ENCODE peak calls at places on chromosomes 12 and 14, in ten cellular contexts. S is GM13976, U is cardiac fibroblast, E is IMR-90, B is heart left ventricle, H is astrocyte, T is astrocyte of the spinal cord, K is GM12878, W is tibial artery, N is brain microvascular endothelial cell. Z is an unnamed sample.

GRCh38 chr14:88422919-88423318 is 37.5 kb downstream of the SPATA7 start:
- DNase-seq in S (no peak), U (peak), E (peak), B (no peak), H (peak), T (peak), K (no peak), W (no peak), N (peak), Z (no peak)

GRCh38 chr12:90065301-90065801 is 356.7 kb upstream of the ATP2B1 start:
- DNase-seq in S (no peak), U (peak), E (no peak), B (no peak), H (no peak), T (no peak), K (no peak), W (no peak), N (no peak), Z (no peak)

GRCh38 chr12:62726471-62726980 is 208.4 kb downstream of the PPM1H start:
- DNase-seq in S (no peak), U (peak), E (no peak), B (no peak), H (no peak), T (no peak), K (no peak), W (no peak), N (no peak), Z (no peak)

GRCh38 chr12:10722502-10722904 is 620 bp downstream of the YBX3 start:
- DNase-seq in S (peak), U (peak), E (peak), B (peak), H (peak), T (peak), K (no peak), W (peak), N (peak), Z (peak)

GRCh38 chr12:129997239-129997638 is 93.4 kb upstream of the TMEM132D start:
- DNase-seq in S (no peak), U (no peak), E (no peak), B (no peak), H (no peak), T (no peak), K (no peak), W (no peak), N (no peak), Z (no peak)

GRCh38 chr12:68119724-68120211 is 39.8 kb downstream of the IFNG start:
- DNase-seq in S (peak), U (no peak), E (no peak), B (no peak), H (peak), T (no peak), K (peak), W (no peak), N (no peak), Z (peak)

GRCh38 chr12:26279908-26280307 is 84.5 kb downstream of the SSPN start:
- DNase-seq in S (no peak), U (no peak), E (no peak), B (no peak), H (no peak), T (no peak), K (no peak), W (no peak), N (no peak), Z (no peak)

GRCh38 chr12:130661501-130662255 is 54.4 kb downstream of the RIMBP2 start:
- DNase-seq in S (no peak), U (no peak), E (no peak), B (no peak), H (no peak), T (no peak), K (no peak), W (no peak), N (no peak), Z (no peak)

GRCh38 chr12:45648070-45648469 is 81.4 kb upstream of the ARID2 start:
- DNase-seq in S (no peak), U (no peak), E (no peak), B (no peak), H (no peak), T (no peak), K (no peak), W (no peak), N (no peak), Z (no peak)

GRCh38 chr14:86892167-86892956 is 1100.6 kb downstream of the GALC start:
- DNase-seq in S (no peak), U (no peak), E (peak), B (no peak), H (peak), T (no peak), K (no peak), W (no peak), N (no peak), Z (no peak)

GRCh38 chr12:94290353-94290752 is 142.0 kb downstream of the PLXNC1 start:
- DNase-seq in S (no peak), U (no peak), E (no peak), B (no peak), H (no peak), T (no peak), K (no peak), W (no peak), N (no peak), Z (no peak)

GRCh38 chr14:36134026-36134425 is 42.5 kb downstream of the PTCSC3 start:
- DNase-seq in S (no peak), U (no peak), E (no peak), B (no peak), H (no peak), T (no peak), K (no peak), W (no peak), N (peak), Z (no peak)

GRCh38 chr14:36256131-36256801 is 64.2 kb downstream of the MBIP start:
- DNase-seq in S (no peak), U (peak), E (no peak), B (no peak), H (no peak), T (no peak), K (no peak), W (peak), N (no peak), Z (no peak)

GRCh38 chr12:124733086-124733485 is 130.6 kb downstream of the SCARB1 start:
- DNase-seq in S (no peak), U (no peak), E (no peak), B (peak), H (no peak), T (no peak), K (no peak), W (no peak), N (no peak), Z (no peak)

GRCh38 chr14:41663478-41663845 is 56.8 kb downstream of the LRFN5 start:
- DNase-seq in S (no peak), U (peak), E (peak), B (no peak), H (peak), T (peak), K (no peak), W (no peak), N (no peak), Z (no peak)

GRCh38 chr12:107903377-107904061 is 129.0 kb downstream of the ASCL4 start:
- DNase-seq in S (peak), U (peak), E (no peak), B (peak), H (no peak), T (peak), K (peak), W (no peak), N (no peak), Z (peak)

GRCh38 chr14:76580399-76580798 is 180.9 kb upstream of the VASH1 start:
- DNase-seq in S (no peak), U (no peak), E (no peak), B (no peak), H (no peak), T (no peak), K (no peak), W (no peak), N (no peak), Z (no peak)

GRCh38 chr12:23895792-23896218 is 53.7 kb downstream of the SOX5 start:
- DNase-seq in S (no peak), U (peak), E (no peak), B (no peak), H (peak), T (peak), K (no peak), W (no peak), N (no peak), Z (no peak)

GRCh38 chr12:51388066-51388799 is 3.0 kb downstream of the GALNT6 start:
- DNase-seq in S (no peak), U (peak), E (peak), B (no peak), H (peak), T (no peak), K (no peak), W (peak), N (no peak), Z (no peak)

GRCh38 chr12:100528471-100529139 is 44.9 kb upstream of the GAS2L3 start:
- DNase-seq in S (no peak), U (no peak), E (no peak), B (no peak), H (no peak), T (no peak), K (no peak), W (no peak), N (no peak), Z (no peak)

GRCh38 chr14:23776296-23776695 is 140.1 kb downstream of the DHRS2 start:
- DNase-seq in S (no peak), U (no peak), E (no peak), B (no peak), H (no peak), T (no peak), K (no peak), W (no peak), N (no peak), Z (no peak)

GRCh38 chr14:64671591-64671990 is 32.6 kb upstream of the PLEKHG3 start:
- DNase-seq in S (peak), U (peak), E (peak), B (no peak), H (peak), T (peak), K (no peak), W (no peak), N (peak), Z (no peak)

GRCh38 chr12:83461326-83461985 is 774.8 kb downstream of the TMTC2 start:
- DNase-seq in S (no peak), U (no peak), E (no peak), B (no peak), H (no peak), T (peak), K (no peak), W (no peak), N (peak), Z (no peak)

GRCh38 chr12:98110516-98110915 is 404.9 kb upstream of the TMPO start:
- DNase-seq in S (no peak), U (no peak), E (no peak), B (no peak), H (no peak), T (no peak), K (no peak), W (no peak), N (no peak), Z (no peak)

GRCh38 chr14:49857427-49858003 is 4.9 kb upstream of the NEMF start:
- DNase-seq in S (no peak), U (no peak), E (no peak), B (no peak), H (no peak), T (no peak), K (no peak), W (no peak), N (no peak), Z (no peak)

GRCh38 chr12:39103552-39104165 is 198.3 kb upstream of the CPNE8 start:
- DNase-seq in S (peak), U (peak), E (no peak), B (no peak), H (peak), T (peak), K (peak), W (no peak), N (peak), Z (peak)

GRCh38 chr12:132614861-132615578 is 3.6 kb upstream of the P2RX2 start:
- DNase-seq in S (peak), U (peak), E (peak), B (peak), H (peak), T (peak), K (peak), W (peak), N (peak), Z (peak)

GRCh38 chr14:97267509-97267908 is 470.3 kb downstream of the VRK1 start:
- DNase-seq in S (no peak), U (no peak), E (no peak), B (no peak), H (peak), T (peak), K (no peak), W (no peak), N (no peak), Z (no peak)

GRCh38 chr14:59254146-59254910 is 65.9 kb downstream of the DAAM1 start:
- DNase-seq in S (no peak), U (peak), E (peak), B (peak), H (peak), T (peak), K (no peak), W (peak), N (peak), Z (no peak)

GRCh38 chr12:91921555-91921954 is 224.1 kb downstream of the BTG1 start:
- DNase-seq in S (no peak), U (no peak), E (no peak), B (no peak), H (no peak), T (no peak), K (no peak), W (no peak), N (no peak), Z (no peak)

GRCh38 chr14:63186453-63186852 is 17.8 kb upstream of the RHOJ start:
- DNase-seq in S (no peak), U (peak), E (peak), B (no peak), H (peak), T (peak), K (no peak), W (no peak), N (no peak), Z (no peak)

GRCh38 chr12:25529738-25530137 is 23.3 kb downstream of the LMNTD1 start:
- DNase-seq in S (no peak), U (peak), E (peak), B (no peak), H (peak), T (peak), K (no peak), W (no peak), N (peak), Z (no peak)

GRCh38 chr12:109818900-109819500 is 14.2 kb downstream of the TRPV4 start:
- DNase-seq in S (no peak), U (peak), E (peak), B (no peak), H (peak), T (no peak), K (no peak), W (no peak), N (no peak), Z (no peak)
- TF ChIP-seq CTCF in S (no peak), U (no peak), E (no peak), B (no peak), H (no peak), T (no peak), K (no peak), W (no peak), N (no peak), Z (no peak)

DNA sequence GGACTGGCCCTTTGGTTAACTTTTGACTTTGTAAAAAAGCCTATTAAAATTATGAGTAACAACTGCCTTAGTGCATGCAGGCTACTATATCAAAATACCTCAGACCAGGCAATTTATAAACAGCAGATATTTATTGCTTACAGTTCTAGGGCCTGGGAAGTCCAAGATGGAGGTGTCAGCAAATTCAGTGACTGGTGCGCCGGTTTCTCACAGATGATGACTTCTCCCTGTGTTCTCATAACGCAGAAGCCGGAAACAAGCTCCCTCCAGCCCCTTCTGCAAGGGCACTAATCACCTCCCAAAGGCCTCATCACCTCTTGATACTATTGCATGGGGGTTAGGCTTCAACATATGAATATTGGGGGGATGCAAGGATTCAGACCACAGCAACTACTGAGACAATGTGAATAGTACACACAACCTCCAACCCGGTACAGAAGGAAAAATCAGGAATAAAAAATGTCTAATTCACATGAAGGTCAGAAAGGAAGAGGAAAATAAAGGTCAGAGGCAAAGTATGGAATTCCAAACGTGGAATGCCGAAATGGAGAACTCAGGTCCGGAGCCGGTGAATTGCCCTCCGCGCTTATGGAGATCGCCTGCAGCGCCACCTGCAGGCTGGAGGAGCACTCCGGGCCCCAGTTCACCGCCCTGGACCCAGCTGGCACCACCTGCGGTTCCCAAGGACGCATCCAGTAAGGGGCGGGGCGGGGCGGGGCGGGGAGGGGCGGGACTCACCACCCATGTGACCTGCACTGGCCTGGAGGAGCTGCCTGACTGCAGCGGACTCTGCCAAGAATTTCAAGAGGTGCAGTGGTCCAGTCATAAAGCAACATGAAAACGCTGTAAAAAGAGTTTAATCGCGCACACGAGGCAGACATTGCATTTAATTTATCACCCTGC is 203.4 kb downstream of the KIF26A start:
- DNase-seq in S (no peak), U (peak), E (no peak), B (peak), H (no peak), T (no peak), K (no peak), W (no peak), N (peak), Z (peak)
- TF ChIP-seq CTCF in S (peak), U (no peak), E (no peak), B (peak), H (no peak), T (no peak), K (no peak), W (no peak), N (peak), Z (peak)

GRCh38 chr14:71320734-71321555 is 413.7 kb downstream of the PCNX1 start:
- DNase-seq in S (peak), U (peak), E (peak), B (peak), H (peak), T (peak), K (no peak), W (peak), N (peak), Z (peak)
- TF ChIP-seq CTCF in S (no peak), U (no peak), E (no peak), B (no peak), H (no peak), T (no peak), K (no peak), W (no peak), N (no peak), Z (no peak)

DNA sequence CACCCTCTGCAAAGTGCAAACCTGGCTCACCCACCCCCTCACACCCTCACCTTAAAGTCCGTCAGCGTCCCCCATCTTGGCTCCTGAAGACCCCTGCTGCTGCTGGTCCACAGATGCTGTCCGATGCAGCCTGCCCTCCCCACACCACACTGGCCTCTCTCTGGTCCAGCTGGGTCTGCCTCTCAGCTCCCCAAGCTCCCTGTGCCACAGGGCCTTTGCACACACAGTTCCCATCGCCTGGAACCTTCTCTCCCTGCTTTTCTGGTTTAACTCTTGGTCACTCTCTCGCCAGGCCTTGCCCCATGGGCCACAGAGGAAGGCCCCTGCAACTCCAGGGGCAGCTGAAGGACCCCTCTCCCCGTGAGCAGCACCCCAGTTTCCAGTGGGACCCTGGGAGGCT is 44.9 kb downstream of the TESC start:
- DNase-seq in S (no peak), U (no peak), E (no peak), B (no peak), H (no peak), T (no peak), K (no peak), W (no peak), N (no peak), Z (no peak)
- TF ChIP-seq CTCF in S (no peak), U (no peak), E (no peak), B (no peak), H (no peak), T (no peak), K (no peak), W (no peak), N (no peak), Z (no peak)

GRCh38 chr14:103353391-103353790 is 19.4 kb downstream of the EIF5 start:
- DNase-seq in S (no peak), U (no peak), E (no peak), B (no peak), H (no peak), T (no peak), K (no peak), W (no peak), N (no peak), Z (no peak)
- TF ChIP-seq CTCF in S (no peak), U (no peak), E (no peak), B (no peak), H (no peak), T (no peak), K (no peak), W (no peak), N (no peak), Z (no peak)

GRCh38 chr14:103031956-103032355 is 25.4 kb downstream of the CDC42BPB start:
- DNase-seq in S (no peak), U (no peak), E (no peak), B (peak), H (no peak), T (no peak), K (no peak), W (no peak), N (no peak), Z (no peak)
- TF ChIP-seq CTCF in S (no peak), U (no peak), E (no peak), B (no peak), H (no peak), T (no peak), K (no peak), W (no peak), N (peak), Z (no peak)

DNA sequence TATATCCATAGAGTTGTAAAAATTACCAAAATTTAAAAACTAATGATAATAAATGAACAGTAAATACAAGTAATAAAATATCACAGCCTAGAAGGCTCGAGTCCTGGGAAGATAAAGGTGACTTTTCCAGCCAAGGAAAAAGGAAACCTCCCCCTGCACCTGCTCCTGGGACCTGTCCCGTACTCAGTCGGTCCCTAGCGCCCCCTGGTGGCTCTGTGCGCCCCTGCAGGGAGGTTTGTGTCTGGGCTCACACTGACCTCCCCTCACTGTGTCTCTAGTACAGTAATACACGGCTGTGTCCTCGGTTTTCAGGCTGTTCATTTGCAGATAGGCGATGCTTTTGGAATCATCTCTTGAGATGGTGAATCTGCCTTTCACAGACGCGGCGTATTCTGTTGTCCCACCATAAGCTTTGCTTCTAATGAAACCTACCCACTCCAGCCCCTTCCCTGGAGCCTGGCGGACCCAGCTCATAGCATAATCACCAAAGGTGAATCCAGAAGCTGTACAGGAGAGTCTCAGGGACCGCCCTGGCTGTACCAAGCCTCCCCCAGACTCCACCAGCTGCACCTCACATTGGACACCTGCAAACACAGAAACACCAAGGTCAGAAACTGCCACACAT is 1030.4 kb downstream of the TMEM121 start:
- DNase-seq in S (peak), U (peak), E (no peak), B (no peak), H (no peak), T (no peak), K (no peak), W (no peak), N (no peak), Z (peak)
- TF ChIP-seq CTCF in S (peak), U (peak), E (no peak), B (no peak), H (no peak), T (peak), K (peak), W (peak), N (peak), Z (peak)

Z was measured in activated CD8-positive, alpha-beta T cell treated with anti-CD3 and anti-CD28 coated beads for 36 hours.